ENCODE peak calls at places on chromosomes 13 and 19, in six cellular contexts. L is heart right ventricle, P is BJ, J is AG04450, N is amniotic epithelial cell, G is astrocyte. A is an unnamed sample.

GRCh38 chr19:5184930-5185329 is 155.7 kb downstream of the PTPRS start:
- DNase-seq in L (no peak), P (no peak), J (no peak), N (no peak), G (no peak), A (no peak)

GRCh38 chr19:2733930-2734588 is 5.8 kb downstream of the SLC39A3 start:
- DNase-seq in L (no peak), P (no peak), J (no peak), N (no peak), G (no peak), A (no peak)

GRCh38 chr19:3145909-3146676 is 10.3 kb downstream of the GNA15 start:
- DNase-seq in L (peak), P (no peak), J (no peak), N (no peak), G (no peak), A (no peak)

GRCh38 chr13:77176350-77176749 is 149.4 kb upstream of the FBXL3 start:
- DNase-seq in L (no peak), P (no peak), J (peak), N (peak), G (peak), A (no peak)

GRCh38 chr13:112714366-112714765 is 24.5 kb downstream of the ATP11A start:
- DNase-seq in L (no peak), P (no peak), J (no peak), N (no peak), G (no peak), A (no peak)

GRCh38 chr13:40052954-40053353 is 397.5 kb downstream of the COG6 start:
- DNase-seq in L (no peak), P (no peak), J (no peak), N (no peak), G (no peak), A (no peak)

GRCh38 chr19:30605333-30605732 is 233.1 kb downstream of the ZNF536 start:
- DNase-seq in L (no peak), P (no peak), J (no peak), N (no peak), G (no peak), A (no peak)

GRCh38 chr19:48487944-48488343 is 18.8 kb downstream of the CYTH2 start:
- DNase-seq in L (peak), P (no peak), J (no peak), N (peak), G (peak), A (peak)

GRCh38 chr13:19910336-19911072 is 47.1 kb upstream of the ZMYM5 start:
- DNase-seq in L (no peak), P (peak), J (no peak), N (peak), G (peak), A (no peak)

GRCh38 chr13:50894042-50894441 is 15.5 kb upstream of the RNASEH2B start:
- DNase-seq in L (no peak), P (no peak), J (no peak), N (no peak), G (no peak), A (no peak)

GRCh38 chr19:40603071-40603718 is 2.0 kb downstream of the LTBP4 start:
- DNase-seq in L (no peak), P (no peak), J (no peak), N (peak), G (peak), A (no peak)

GRCh38 chr19:5891938-5892771 is 11.4 kb downstream of the NDUFA11 start:
- DNase-seq in L (no peak), P (no peak), J (no peak), N (peak), G (peak), A (no peak)

GRCh38 chr19:11737964-11738745 is 591 bp downstream of the ZNF823 start:
- DNase-seq in L (peak), P (no peak), J (no peak), N (peak), G (no peak), A (peak)

GRCh38 chr19:609001-609340 is 19.3 kb downstream of the HCN2 start:
- DNase-seq in L (no peak), P (no peak), J (no peak), N (no peak), G (no peak), A (peak)

GRCh38 chr19:55358943-55359908 is 3.8 kb downstream of the GARIN5B start:
- DNase-seq in L (no peak), P (no peak), J (no peak), N (peak), G (no peak), A (no peak)

GRCh38 chr13:49253997-49254396 is 6.3 kb downstream of the CDADC1 start:
- DNase-seq in L (no peak), P (no peak), J (no peak), N (no peak), G (no peak), A (no peak)

GRCh38 chr13:48356750-48357149 is 53.2 kb downstream of the RB1 start:
- DNase-seq in L (no peak), P (no peak), J (no peak), N (no peak), G (no peak), A (no peak)

GRCh38 chr19:17125052-17125727 is 49.6 kb downstream of the MYO9B start:
- DNase-seq in L (no peak), P (no peak), J (no peak), N (no peak), G (peak), A (no peak)

GRCh38 chr13:110680852-110681251 is 25.1 kb downstream of the CARS2 start:
- DNase-seq in L (no peak), P (no peak), J (no peak), N (no peak), G (no peak), A (no peak)

GRCh38 chr19:6278740-6279619 is 795 bp downstream of the MLLT1 start:
- DNase-seq in L (no peak), P (no peak), J (no peak), N (no peak), G (no peak), A (no peak)

GRCh38 chr19:16095071-16095571 is 16.6 kb upstream of the RAB8A start:
- DNase-seq in L (no peak), P (no peak), J (no peak), N (no peak), G (no peak), A (no peak)

GRCh38 chr19:51025809-51026553 is 435 bp downstream of the KLK11 start:
- DNase-seq in L (no peak), P (no peak), J (no peak), N (no peak), G (no peak), A (no peak)

GRCh38 chr19:24003537-24003936 is 83.5 kb upstream of the ZNF254 start:
- DNase-seq in L (no peak), P (no peak), J (no peak), N (no peak), G (no peak), A (no peak)

GRCh38 chr13:84651288-84651687 is 769.0 kb upstream of the SLITRK1 start:
- DNase-seq in L (peak), P (no peak), J (peak), N (peak), G (peak), A (no peak)

GRCh38 chr13:99432637-99433542 is 68.4 kb upstream of the TM9SF2 start:
- DNase-seq in L (peak), P (peak), J (no peak), N (peak), G (peak), A (peak)

GRCh38 chr13:33480561-33480960 is 195.0 kb upstream of the STARD13 start:
- DNase-seq in L (no peak), P (no peak), J (no peak), N (peak), G (no peak), A (no peak)

GRCh38 chr19:14580623-14581237 is 2.2 kb upstream of the CLEC17A start:
- DNase-seq in L (no peak), P (no peak), J (no peak), N (no peak), G (no peak), A (no peak)

GRCh38 chr19:45428385-45429231 is 4.9 kb upstream of the ERCC1 start:
- DNase-seq in L (peak), P (no peak), J (no peak), N (no peak), G (no peak), A (peak)

GRCh38 chr19:44905437-44906160 is at the start of gene APOE:
- DNase-seq in L (no peak), P (no peak), J (no peak), N (no peak), G (no peak), A (no peak)

GRCh38 chr19:32404213-32404938 is 1.2 kb upstream of the DPY19L3 start:
- DNase-seq in L (no peak), P (no peak), J (no peak), N (no peak), G (no peak), A (no peak)

GRCh38 chr19:14648506-14648905 is 26.1 kb downstream of the ADGRE3 start:
- DNase-seq in L (no peak), P (no peak), J (no peak), N (no peak), G (no peak), A (no peak)

GRCh38 chr13:111659842-111660241 is 339.4 kb downstream of the TEX29 start:
- DNase-seq in L (no peak), P (no peak), J (no peak), N (no peak), G (no peak), A (no peak)